ENCODE peak calls at places on chromosome 7, in six cellular contexts. One of them, this sample, is unnamed. For H3K27me3, the result is how much of the 10 kb centered on the place peaks cover.

GRCh38 chr7:78326870-78327269 is 528.3 kb downstream of the PHTF2 start:
- DNase-seq in IMR-90: peak
- DNase-seq in Peyer's patch: no peak
- DNase-seq in HCT116: no peak
- DNase-seq in tibial artery: no peak
- DNase-seq in left ventricle myocardium inferior: peak
- DNase-seq in this sample: no peak

GRCh38 chr7:28677668-28678067 is 265.4 kb downstream of the CREB5 start:
- DNase-seq in IMR-90: no peak
- DNase-seq in Peyer's patch: no peak
- DNase-seq in HCT116: no peak
- DNase-seq in tibial artery: no peak
- DNase-seq in left ventricle myocardium inferior: no peak
- DNase-seq in this sample: no peak

GRCh38 chr7:128335730-128336129 is 8.0 kb downstream of the RBM28 start:
- DNase-seq in IMR-90: no peak
- DNase-seq in Peyer's patch: no peak
- DNase-seq in HCT116: no peak
- DNase-seq in tibial artery: no peak
- DNase-seq in left ventricle myocardium inferior: no peak
- DNase-seq in this sample: no peak

GRCh38 chr7:102273749-102274712 is 12.6 kb upstream of the SH2B2 start:
- DNase-seq in IMR-90: peak
- DNase-seq in Peyer's patch: peak
- DNase-seq in HCT116: peak
- DNase-seq in tibial artery: no peak
- DNase-seq in left ventricle myocardium inferior: no peak
- DNase-seq in this sample: peak

GRCh38 chr7:19747740-19748339 is 25.6 kb downstream of the TMEM196 start:
- DNase-seq in IMR-90: peak
- DNase-seq in Peyer's patch: no peak
- DNase-seq in HCT116: peak
- DNase-seq in tibial artery: no peak
- DNase-seq in left ventricle myocardium inferior: no peak
- DNase-seq in this sample: peak

GRCh38 chr7:41820117-41820671 is 117.3 kb upstream of the INHBA start:
- DNase-seq in IMR-90: no peak
- DNase-seq in Peyer's patch: no peak
- DNase-seq in HCT116: no peak
- DNase-seq in tibial artery: no peak
- DNase-seq in left ventricle myocardium inferior: no peak
- DNase-seq in this sample: no peak

GRCh38 chr7:101882595-101883564 is 65.5 kb downstream of the CUX1 start:
- DNase-seq in IMR-90: peak
- DNase-seq in Peyer's patch: peak
- DNase-seq in HCT116: peak
- DNase-seq in tibial artery: peak
- DNase-seq in left ventricle myocardium inferior: peak
- DNase-seq in this sample: peak

GRCh38 chr7:77696643-77697534 is 630 bp downstream of the RSBN1L start:
- DNase-seq in IMR-90: peak
- DNase-seq in Peyer's patch: peak
- DNase-seq in HCT116: no peak
- DNase-seq in tibial artery: peak
- DNase-seq in left ventricle myocardium inferior: peak
- DNase-seq in this sample: peak

GRCh38 chr7:26658698-26659084 is 205.7 kb downstream of the SKAP2 start:
- DNase-seq in IMR-90: no peak
- DNase-seq in Peyer's patch: no peak
- DNase-seq in HCT116: no peak
- DNase-seq in tibial artery: no peak
- DNase-seq in left ventricle myocardium inferior: no peak
- DNase-seq in this sample: no peak

GRCh38 chr7:124322561-124322960 is 289.7 kb upstream of the TMEM229A start:
- DNase-seq in IMR-90: peak
- DNase-seq in Peyer's patch: no peak
- DNase-seq in HCT116: no peak
- DNase-seq in tibial artery: no peak
- DNase-seq in left ventricle myocardium inferior: no peak
- DNase-seq in this sample: no peak

GRCh38 chr7:11251436-11251835 is 277.8 kb downstream of the PHF14 start:
- DNase-seq in IMR-90: no peak
- DNase-seq in Peyer's patch: no peak
- DNase-seq in HCT116: no peak
- DNase-seq in tibial artery: no peak
- DNase-seq in left ventricle myocardium inferior: no peak
- DNase-seq in this sample: no peak

GRCh38 chr7:1058821-1059199 is 14.5 kb downstream of the GPR146 start:
- DNase-seq in IMR-90: peak
- DNase-seq in Peyer's patch: no peak
- DNase-seq in HCT116: no peak
- DNase-seq in tibial artery: no peak
- DNase-seq in left ventricle myocardium inferior: no peak
- DNase-seq in this sample: no peak

GRCh38 chr7:129376076-129376777 is 58.0 kb upstream of the STRIP2 start:
- DNase-seq in IMR-90: peak
- DNase-seq in Peyer's patch: no peak
- DNase-seq in HCT116: peak
- DNase-seq in tibial artery: peak
- DNase-seq in left ventricle myocardium inferior: no peak
- DNase-seq in this sample: peak

GRCh38 chr7:105638942-105639495 is 57.7 kb upstream of the EFCAB10 start:
- DNase-seq in IMR-90: no peak
- DNase-seq in Peyer's patch: no peak
- DNase-seq in HCT116: no peak
- DNase-seq in tibial artery: no peak
- DNase-seq in left ventricle myocardium inferior: no peak
- DNase-seq in this sample: no peak

GRCh38 chr7:13336227-13336626 is 648.8 kb downstream of the ARL4A start:
- DNase-seq in IMR-90: peak
- DNase-seq in Peyer's patch: no peak
- DNase-seq in HCT116: no peak
- DNase-seq in tibial artery: no peak
- DNase-seq in left ventricle myocardium inferior: no peak
- DNase-seq in this sample: no peak

GRCh38 chr7:107414198-107414597 is 55.7 kb upstream of the GPR22 start:
- DNase-seq in IMR-90: no peak
- DNase-seq in Peyer's patch: no peak
- DNase-seq in HCT116: no peak
- DNase-seq in tibial artery: no peak
- DNase-seq in left ventricle myocardium inferior: no peak
- DNase-seq in this sample: no peak

GRCh38 chr7:89133819-89134218 is 338.3 kb upstream of the TEX47 start:
- DNase-seq in IMR-90: no peak
- DNase-seq in Peyer's patch: no peak
- DNase-seq in HCT116: no peak
- DNase-seq in tibial artery: no peak
- DNase-seq in left ventricle myocardium inferior: no peak
- DNase-seq in this sample: no peak

GRCh38 chr7:29564455-29565185 is 985 bp downstream of the PRR15 start:
- DNase-seq in IMR-90: peak
- DNase-seq in Peyer's patch: peak
- DNase-seq in HCT116: no peak
- DNase-seq in tibial artery: peak
- DNase-seq in left ventricle myocardium inferior: peak
- DNase-seq in this sample: peak

GRCh38 chr7:67566101-67566500 is 569.5 kb downstream of the TYW1 start:
- DNase-seq in IMR-90: no peak
- DNase-seq in Peyer's patch: no peak
- DNase-seq in HCT116: no peak
- DNase-seq in tibial artery: no peak
- DNase-seq in left ventricle myocardium inferior: no peak
- DNase-seq in this sample: no peak

GRCh38 chr7:11911900-11912299 is 79.9 kb upstream of the THSD7A start:
- DNase-seq in IMR-90: no peak
- DNase-seq in Peyer's patch: no peak
- DNase-seq in HCT116: no peak
- DNase-seq in tibial artery: no peak
- DNase-seq in left ventricle myocardium inferior: no peak
- DNase-seq in this sample: no peak

GRCh38 chr7:129009437-129009836 is 45.5 kb downstream of the TNPO3 start:
- DNase-seq in IMR-90: no peak
- DNase-seq in Peyer's patch: no peak
- DNase-seq in HCT116: no peak
- DNase-seq in tibial artery: no peak
- DNase-seq in left ventricle myocardium inferior: no peak
- DNase-seq in this sample: no peak

GRCh38 chr7:142863891-142864685 is 9.2 kb downstream of the EPHB6 start:
- DNase-seq in IMR-90: no peak
- DNase-seq in Peyer's patch: no peak
- DNase-seq in HCT116: no peak
- DNase-seq in tibial artery: no peak
- DNase-seq in left ventricle myocardium inferior: no peak
- DNase-seq in this sample: no peak

GRCh38 chr7:35351466-35351865 is 97.6 kb upstream of the TBX20 start:
- DNase-seq in IMR-90: no peak
- DNase-seq in Peyer's patch: no peak
- DNase-seq in HCT116: no peak
- DNase-seq in tibial artery: no peak
- DNase-seq in left ventricle myocardium inferior: no peak
- DNase-seq in this sample: no peak

GRCh38 chr7:41643616-41644015 is 59.3 kb downstream of the INHBA start:
- DNase-seq in IMR-90: no peak
- DNase-seq in Peyer's patch: no peak
- DNase-seq in HCT116: no peak
- DNase-seq in tibial artery: no peak
- DNase-seq in left ventricle myocardium inferior: no peak
- DNase-seq in this sample: no peak

GRCh38 chr7:40918701-40919271 is 784.0 kb downstream of the SUGCT start:
- DNase-seq in IMR-90: peak
- DNase-seq in Peyer's patch: no peak
- DNase-seq in HCT116: no peak
- DNase-seq in tibial artery: no peak
- DNase-seq in left ventricle myocardium inferior: no peak
- DNase-seq in this sample: peak

GRCh38 chr7:155377837-155378579 is 79.9 kb upstream of the EN2 start:
- DNase-seq in IMR-90: peak
- DNase-seq in Peyer's patch: peak
- DNase-seq in HCT116: no peak
- DNase-seq in tibial artery: no peak
- DNase-seq in left ventricle myocardium inferior: no peak
- DNase-seq in this sample: no peak

DNA sequence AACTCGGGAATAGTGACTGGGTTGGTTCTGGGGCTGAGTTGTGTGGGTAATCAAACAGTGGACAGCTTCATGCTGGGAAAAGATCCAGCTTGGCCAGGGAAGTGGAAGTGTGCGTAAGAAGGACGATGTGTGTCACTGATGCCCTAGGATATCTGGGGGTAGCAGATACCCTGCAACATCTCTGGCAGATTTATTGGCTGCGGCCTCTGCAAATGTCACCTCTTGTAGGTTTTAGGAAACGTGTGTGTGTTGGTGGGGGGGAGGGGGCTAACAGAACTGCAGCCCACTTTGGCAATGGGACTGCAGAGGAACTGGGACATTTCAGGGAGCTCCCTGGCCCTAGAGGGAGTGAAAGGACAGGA is 965 bp upstream of the AGAP3 start:
- DNase-seq in IMR-90: no peak
- DNase-seq in Peyer's patch: no peak
- DNase-seq in HCT116: no peak
- DNase-seq in tibial artery: peak
- DNase-seq in left ventricle myocardium inferior: no peak
- DNase-seq in this sample: no peak
- TF ChIP-seq CTCF in IMR-90: no peak
- TF ChIP-seq CTCF in Peyer's patch: no peak
- TF ChIP-seq CTCF in HCT116: no peak
- TF ChIP-seq CTCF in tibial artery: no peak
- TF ChIP-seq CTCF in left ventricle myocardium inferior: no peak
- TF ChIP-seq CTCF in this sample: no peak

GRCh38 chr7:17682586-17682985 is 257.7 kb downstream of the SNX13 start:
- DNase-seq in IMR-90: no peak
- DNase-seq in Peyer's patch: no peak
- DNase-seq in HCT116: no peak
- DNase-seq in tibial artery: no peak
- DNase-seq in left ventricle myocardium inferior: no peak
- DNase-seq in this sample: no peak

GRCh38 chr7:17680943-17681351 is 259.3 kb downstream of the SNX13 start:
- DNase-seq in IMR-90: peak
- DNase-seq in Peyer's patch: no peak
- DNase-seq in HCT116: peak
- DNase-seq in tibial artery: no peak
- DNase-seq in left ventricle myocardium inferior: no peak
- DNase-seq in this sample: no peak

GRCh38 chr7:17689361-17689760 is 250.9 kb downstream of the SNX13 start:
- DNase-seq in IMR-90: no peak
- DNase-seq in Peyer's patch: no peak
- DNase-seq in HCT116: no peak
- DNase-seq in tibial artery: no peak
- DNase-seq in left ventricle myocardium inferior: no peak
- DNase-seq in this sample: no peak

GRCh38 chr7:17681965-17682364 is 258.3 kb downstream of the SNX13 start:
- DNase-seq in IMR-90: no peak
- DNase-seq in Peyer's patch: no peak
- DNase-seq in HCT116: no peak
- DNase-seq in tibial artery: no peak
- DNase-seq in left ventricle myocardium inferior: no peak
- DNase-seq in this sample: no peak

GRCh38 chr7:17685141-17685540 is 255.2 kb downstream of the SNX13 start:
- DNase-seq in IMR-90: no peak
- DNase-seq in Peyer's patch: no peak
- DNase-seq in HCT116: no peak
- DNase-seq in tibial artery: no peak
- DNase-seq in left ventricle myocardium inferior: no peak
- DNase-seq in this sample: no peak
- H3K27me3 ChIP-seq in IMR-90: under half
- H3K27me3 ChIP-seq in Peyer's patch: under half
- H3K27me3 ChIP-seq in HCT116: under half
- H3K27me3 ChIP-seq in tibial artery: under half
- H3K27me3 ChIP-seq in left ventricle myocardium inferior: under half
- H3K27me3 ChIP-seq in this sample: under half

GRCh38 chr7:131488361-131488760 is 68.1 kb downstream of the PODXL start:
- DNase-seq in IMR-90: no peak
- DNase-seq in Peyer's patch: no peak
- DNase-seq in HCT116: no peak
- DNase-seq in tibial artery: no peak
- DNase-seq in left ventricle myocardium inferior: no peak
- DNase-seq in this sample: peak
- TF ChIP-seq CTCF in IMR-90: peak
- TF ChIP-seq CTCF in Peyer's patch: no peak
- TF ChIP-seq CTCF in HCT116: peak
- TF ChIP-seq CTCF in tibial artery: peak
- TF ChIP-seq CTCF in left ventricle myocardium inferior: peak
- TF ChIP-seq CTCF in this sample: peak

DNA sequence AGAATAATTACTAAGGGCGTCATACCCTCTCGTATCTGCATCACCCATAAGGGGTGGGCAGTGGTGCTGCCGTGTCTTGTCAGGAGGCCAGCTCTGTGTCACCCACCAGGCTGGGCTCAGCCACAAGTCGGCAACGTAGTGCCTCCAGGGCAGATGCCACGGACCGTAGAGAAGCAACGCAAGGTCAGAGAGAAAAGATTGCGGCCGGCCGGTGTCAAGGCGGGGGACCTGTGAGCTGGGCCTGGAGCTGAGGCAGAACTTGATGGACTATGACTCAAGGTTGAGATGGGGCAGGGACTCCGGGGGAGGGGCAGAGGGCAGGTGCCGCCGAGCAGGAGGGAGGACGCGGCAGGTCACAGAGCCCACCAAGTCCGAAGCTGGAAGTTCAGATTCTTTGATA is 29.5 kb downstream of the FOXK1 start:
- DNase-seq in IMR-90: no peak
- DNase-seq in Peyer's patch: no peak
- DNase-seq in HCT116: no peak
- DNase-seq in tibial artery: no peak
- DNase-seq in left ventricle myocardium inferior: no peak
- DNase-seq in this sample: no peak
- H3K27me3 ChIP-seq in IMR-90: under half
- H3K27me3 ChIP-seq in Peyer's patch: under half
- H3K27me3 ChIP-seq in HCT116: under half
- H3K27me3 ChIP-seq in tibial artery: under half
- H3K27me3 ChIP-seq in left ventricle myocardium inferior: under half
- H3K27me3 ChIP-seq in this sample: under half